ENCODE peak calls at places on chromosomes 11 and 22, in five cellular contexts. J is lower leg skin, W is tibial nerve, S is endothelial cell, Z is fibroblast of pulmonary artery. H is an unnamed sample.
A peak's percentile ranks its signal among the peaks of the same experiment; 100 is the strongest.

GRCh38 chr11:116175707-116176106 is 597.1 kb downstream of the BUD13 start:
- DNase-seq in J (no peak), S (no peak), W (no peak), Z (no peak), H (no peak)

GRCh38 chr11:19444231-19444630 is 203.5 kb upstream of the E2F8 start:
- DNase-seq in Z (peak; percentile 42), J (no peak), W (peak; percentile 31), S (no peak), H (no peak)

GRCh38 chr11:6627762-6628241 is 8.6 kb upstream of the TPP1 start:
- DNase-seq in S (no peak), J (no peak), Z (no peak), W (no peak), H (no peak)

GRCh38 chr11:69004411-69005182 is 8.4 kb downstream of the MRGPRF start:
- DNase-seq in W (no peak), J (peak; percentile 77), S (no peak), Z (no peak), H (no peak)

GRCh38 chr11:111586305-111586915 is 15.8 kb upstream of the SIK2 start:
- DNase-seq in W (peak; percentile 71), J (no peak), S (peak; percentile 37), Z (peak; percentile 72), H (no peak)

GRCh38 chr11:46726206-46726862 is 7.3 kb downstream of the F2 start:
- DNase-seq in Z (no peak), S (no peak), J (no peak), W (no peak), H (no peak)

GRCh38 chr11:10355257-10355661 is 50.4 kb downstream of the ADM start:
- DNase-seq in S (no peak), Z (peak; percentile 79), W (no peak), J (no peak), H (no peak)

GRCh38 chr11:92123540-92123939 is 101.1 kb upstream of the FAT3 start:
- DNase-seq in S (no peak), J (no peak), Z (peak; percentile 50), W (no peak), H (no peak)

GRCh38 chr11:84714316-84714780 is 912.8 kb downstream of the DLG2 start:
- DNase-seq in J (no peak), Z (peak; percentile 41), S (peak; percentile 79), W (no peak), H (peak; percentile 68)

GRCh38 chr11:60087239-60087638 is 1.2 kb upstream of the MS4A2 start:
- DNase-seq in Z (no peak), W (no peak), S (no peak), J (no peak), H (no peak)

GRCh38 chr11:126731526-126731925 is 269.0 kb downstream of the KIRREL3 start:
- DNase-seq in J (no peak), S (no peak), Z (no peak), W (no peak), H (no peak)

GRCh38 chr22:26553056-26553752 is 36.7 kb downstream of the TPST2 start:
- DNase-seq in S (no peak), J (no peak), W (no peak), Z (peak; percentile 83), H (no peak)

GRCh38 chr11:1153951-1154487 is 3.7 kb upstream of the MUC5AC start:
- DNase-seq in W (peak; percentile 7), J (peak; percentile 85), S (peak; percentile 3), Z (peak; percentile 91), H (peak; percentile 8)

GRCh38 chr11:117180020-117180419 is 1.5 kb downstream of the SIDT2 start:
- DNase-seq in S (no peak), Z (no peak), W (no peak), J (peak; percentile 45), H (no peak)

GRCh38 chr11:61910473-61911123 is 6.8 kb downstream of the RAB3IL1 start:
- DNase-seq in S (no peak), J (no peak), Z (no peak), W (no peak), H (no peak)

GRCh38 chr22:37657590-37658132 is 862 bp upstream of the PDXP start:
- DNase-seq in Z (no peak), S (no peak), W (no peak), J (no peak), H (no peak)

GRCh38 chr22:31055322-31056159 is 25.6 kb upstream of the SMTN start:
- DNase-seq in Z (peak; percentile 99), W (peak; percentile 76), J (peak; percentile 95), S (no peak), H (peak; percentile 63)

GRCh38 chr11:94117871-94118270 is 10.8 kb upstream of the PANX1 start:
- DNase-seq in W (no peak), J (no peak), Z (peak; percentile 14), S (no peak), H (no peak)

GRCh38 chr11:46898396-46899095 is 19.8 kb downstream of the LRP4 start:
- DNase-seq in S (no peak), W (no peak), Z (no peak), J (no peak), H (no peak)

GRCh38 chr22:24994070-24994763 is 41.7 kb downstream of the KIAA1671 start:
- DNase-seq in S (no peak), J (no peak), W (no peak), Z (no peak), H (no peak)

GRCh38 chr11:127003260-127003981 is 2.9 kb upstream of the KIRREL3 start:
- DNase-seq in S (peak; percentile 69), J (no peak), W (no peak), Z (peak; percentile 18), H (peak; percentile 37)

GRCh38 chr11:70397336-70397982 is 870 bp upstream of the CTTN start:
- DNase-seq in Z (peak; percentile 42), J (no peak), W (no peak), S (peak; percentile 39), H (no peak)

GRCh38 chr11:116219171-116219635 is 553.6 kb downstream of the BUD13 start:
- DNase-seq in W (no peak), S (no peak), J (peak; percentile 43), Z (no peak), H (no peak)

GRCh38 chr11:129225190-129225589 is 33.1 kb upstream of the ARHGAP32 start:
- DNase-seq in Z (peak; percentile 80), W (no peak), J (no peak), S (no peak), H (no peak)

GRCh38 chr22:30841264-30841663 is 127.3 kb downstream of the MORC2 start:
- DNase-seq in W (no peak), Z (peak; percentile 36), S (no peak), J (no peak), H (no peak)

GRCh38 chr11:17906436-17906835 is 106.4 kb downstream of the SERGEF start:
- DNase-seq in W (no peak), J (no peak), Z (no peak), S (peak; percentile 20), H (peak; percentile 17)

GRCh38 chr22:18971321-18971751 is 35.2 kb upstream of the PRODH start:
- DNase-seq in S (no peak), J (no peak), Z (no peak), W (no peak), H (no peak)

GRCh38 chr22:23117890-23118646 is 23.7 kb downstream of the RSPH14 start:
- DNase-seq in S (no peak), J (no peak), Z (no peak), W (no peak), H (no peak)

GRCh38 chr11:112166561-112166960 is 611 bp upstream of the TEX12 start:
- DNase-seq in J (no peak), W (peak; percentile 31), S (no peak), Z (peak; percentile 41), H (no peak)

GRCh38 chr11:103729653-103730052 is 306.8 kb upstream of the DDI1 start:
- DNase-seq in S (no peak), Z (peak; percentile 29), J (no peak), W (no peak), H (no peak)

GRCh38 chr11:93143800-93144199 is 54.0 kb downstream of the SLC36A4 start:
- DNase-seq in J (no peak), Z (no peak), S (no peak), W (no peak), H (no peak)

GRCh38 chr11:134032501-134033091 is 36.3 kb upstream of the JAM3 start:
- DNase-seq in S (no peak), Z (no peak), J (no peak), W (no peak), H (no peak)

GRCh38 chr11:134033276-134033675 is 35.6 kb upstream of the JAM3 start:
- DNase-seq in J (no peak), W (no peak), S (no peak), Z (no peak), H (no peak)

GRCh38 chr11:134028368-134028920 is 40.4 kb upstream of the JAM3 start:
- DNase-seq in J (no peak), Z (no peak), S (no peak), W (no peak), H (no peak)

GRCh38 chr11:134032031-134032430 is 36.8 kb upstream of the JAM3 start:
- DNase-seq in J (no peak), Z (no peak), S (no peak), W (no peak), H (no peak)

GRCh38 chr11:134030853-134031252 is 38.0 kb upstream of the JAM3 start:
- DNase-seq in W (no peak), Z (no peak), S (peak; percentile 45), J (no peak), H (no peak)
- TF ChIP-seq CTCF in W (no peak), Z (peak; percentile 4), S (peak; percentile 59), J (no peak), H (peak; percentile 59)

GRCh38 chr11:128026596-128026995 is 560.8 kb downstream of the ETS1 start:
- DNase-seq in J (no peak), S (no peak), W (no peak), Z (peak; percentile 99), H (no peak)
- TF ChIP-seq CTCF in J (no peak), S (no peak), W (no peak), Z (no peak), H (no peak)

GRCh38 chr22:41508770-41509170 is 35.5 kb downstream of the POLR3H start:
- DNase-seq in S (no peak), Z (no peak), W (no peak), J (no peak), H (no peak)
- TF ChIP-seq CTCF in S (no peak), Z (no peak), W (peak; percentile 58), J (no peak), H (peak; percentile 13)

DNA sequence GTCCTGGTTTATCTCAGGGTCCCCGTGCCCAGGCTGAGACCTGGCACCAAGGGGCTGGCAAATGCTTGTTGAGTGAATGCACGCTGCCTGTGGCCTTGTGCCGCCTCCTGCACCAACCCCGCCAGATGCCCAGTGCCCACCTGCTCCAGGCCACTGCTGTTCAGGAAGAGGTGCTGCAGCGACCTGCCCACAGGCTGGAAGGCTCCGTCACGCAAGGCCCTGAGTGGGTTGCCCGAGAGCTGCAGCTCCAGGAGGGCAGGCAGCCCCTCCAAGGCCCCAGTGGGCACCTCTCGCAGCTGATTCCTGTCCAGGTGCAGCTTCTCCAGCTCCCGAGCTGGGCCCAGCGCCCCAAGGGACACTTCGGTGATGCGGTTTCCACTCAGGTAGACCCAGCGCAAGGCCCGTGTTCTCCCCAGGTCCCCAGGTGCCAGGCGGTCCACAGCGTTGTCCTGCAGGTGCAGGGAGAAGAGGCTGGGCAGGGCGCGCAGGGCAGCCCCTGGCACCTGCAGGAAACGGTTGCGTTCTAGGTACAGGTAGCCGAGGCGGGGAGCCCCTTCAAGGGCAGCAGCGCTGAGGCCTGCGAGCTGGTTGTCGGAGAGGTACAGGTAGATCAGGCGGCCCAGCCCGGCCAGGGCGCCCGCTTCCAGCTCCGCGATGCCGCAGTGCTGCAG is 3.6 kb downstream of the CHADL start:
- DNase-seq in Z (no peak), W (no peak), S (no peak), J (peak; percentile 92), H (no peak)
- TF ChIP-seq CTCF in Z (no peak), W (no peak), S (peak; percentile 53), J (no peak), H (no peak)

GRCh38 chr11:65535102-65535501 is 10.2 kb downstream of the SCYL1 start:
- DNase-seq in Z (no peak), W (no peak), J (no peak), S (no peak), H (no peak)
- TF ChIP-seq CTCF in Z (no peak), W (no peak), J (no peak), S (no peak), H (no peak)